ENCODE peak calls at places on chromosomes 3 and 15, in four cellular contexts. One of them, this sample, is unnamed.

GRCh38 chr3:194624956-194625355 is 8.3 kb downstream of the TMEM44 start:
- DNase-seq in left cardiac atrium: no peak
- DNase-seq in NCI-H1417 treated with DMSO at 0.1 percent for 48 hours: no peak
- DNase-seq in activated CD4-positive, CD25-positive, alpha-beta regulatory T cell: no peak
- DNase-seq in this sample: no peak

GRCh38 chr15:79702621-79703020 is 194.2 kb downstream of the MTHFS start:
- DNase-seq in left cardiac atrium: no peak
- DNase-seq in NCI-H1417 treated with DMSO at 0.1 percent for 48 hours: no peak
- DNase-seq in activated CD4-positive, CD25-positive, alpha-beta regulatory T cell: no peak
- DNase-seq in this sample: no peak

GRCh38 chr15:47820780-47821319 is 103.5 kb downstream of the SEMA6D start:
- DNase-seq in left cardiac atrium: no peak
- DNase-seq in NCI-H1417 treated with DMSO at 0.1 percent for 48 hours: no peak
- DNase-seq in activated CD4-positive, CD25-positive, alpha-beta regulatory T cell: no peak
- DNase-seq in this sample: no peak

GRCh38 chr3:115513411-115513800 is 109.9 kb upstream of the GAP43 start:
- DNase-seq in left cardiac atrium: no peak
- DNase-seq in NCI-H1417 treated with DMSO at 0.1 percent for 48 hours: no peak
- DNase-seq in activated CD4-positive, CD25-positive, alpha-beta regulatory T cell: no peak
- DNase-seq in this sample: no peak

GRCh38 chr15:95298729-95299128 is 1031.8 kb upstream of the NR2F2 start:
- DNase-seq in left cardiac atrium: no peak
- DNase-seq in NCI-H1417 treated with DMSO at 0.1 percent for 48 hours: no peak
- DNase-seq in activated CD4-positive, CD25-positive, alpha-beta regulatory T cell: no peak
- DNase-seq in this sample: no peak

GRCh38 chr3:190811775-190812480 is 50.6 kb downstream of the GMNC start:
- DNase-seq in left cardiac atrium: no peak
- DNase-seq in NCI-H1417 treated with DMSO at 0.1 percent for 48 hours: no peak
- DNase-seq in activated CD4-positive, CD25-positive, alpha-beta regulatory T cell: no peak
- DNase-seq in this sample: no peak

GRCh38 chr3:175070946-175071345 is 211.8 kb downstream of the NAALADL2 start:
- DNase-seq in left cardiac atrium: no peak
- DNase-seq in NCI-H1417 treated with DMSO at 0.1 percent for 48 hours: no peak
- DNase-seq in activated CD4-positive, CD25-positive, alpha-beta regulatory T cell: no peak
- DNase-seq in this sample: no peak

GRCh38 chr3:64129106-64129505 is 96.2 kb downstream of the PRICKLE2 start:
- DNase-seq in left cardiac atrium: no peak
- DNase-seq in NCI-H1417 treated with DMSO at 0.1 percent for 48 hours: no peak
- DNase-seq in activated CD4-positive, CD25-positive, alpha-beta regulatory T cell: no peak
- DNase-seq in this sample: no peak

GRCh38 chr3:107992976-107993684 is 97.7 kb downstream of the CD47 start:
- DNase-seq in left cardiac atrium: no peak
- DNase-seq in NCI-H1417 treated with DMSO at 0.1 percent for 48 hours: no peak
- DNase-seq in activated CD4-positive, CD25-positive, alpha-beta regulatory T cell: no peak
- DNase-seq in this sample: no peak

GRCh38 chr3:159726231-159726964 is 262.2 kb upstream of the IL12A start:
- DNase-seq in left cardiac atrium: no peak
- DNase-seq in NCI-H1417 treated with DMSO at 0.1 percent for 48 hours: no peak
- DNase-seq in activated CD4-positive, CD25-positive, alpha-beta regulatory T cell: no peak
- DNase-seq in this sample: no peak

GRCh38 chr3:122357828-122358617 is 25.0 kb downstream of the MIX23 start:
- DNase-seq in left cardiac atrium: no peak
- DNase-seq in NCI-H1417 treated with DMSO at 0.1 percent for 48 hours: no peak
- DNase-seq in activated CD4-positive, CD25-positive, alpha-beta regulatory T cell: no peak
- DNase-seq in this sample: no peak

GRCh38 chr3:111649180-111649579 is 54.0 kb upstream of the ZBED2 start:
- DNase-seq in left cardiac atrium: no peak
- DNase-seq in NCI-H1417 treated with DMSO at 0.1 percent for 48 hours: no peak
- DNase-seq in activated CD4-positive, CD25-positive, alpha-beta regulatory T cell: no peak
- DNase-seq in this sample: no peak

GRCh38 chr15:90530250-90531051 is 728 bp downstream of the CRTC3 start:
- DNase-seq in left cardiac atrium: peak
- DNase-seq in NCI-H1417 treated with DMSO at 0.1 percent for 48 hours: no peak
- DNase-seq in activated CD4-positive, CD25-positive, alpha-beta regulatory T cell: peak
- DNase-seq in this sample: no peak

GRCh38 chr15:39942101-39942752 is 8.3 kb downstream of the EIF2AK4 start:
- DNase-seq in left cardiac atrium: no peak
- DNase-seq in NCI-H1417 treated with DMSO at 0.1 percent for 48 hours: no peak
- DNase-seq in activated CD4-positive, CD25-positive, alpha-beta regulatory T cell: no peak
- DNase-seq in this sample: no peak

GRCh38 chr3:176032043-176032442 is 1165.2 kb downstream of the TBL1XR1 start:
- DNase-seq in left cardiac atrium: no peak
- DNase-seq in NCI-H1417 treated with DMSO at 0.1 percent for 48 hours: no peak
- DNase-seq in activated CD4-positive, CD25-positive, alpha-beta regulatory T cell: no peak
- DNase-seq in this sample: no peak

GRCh38 chr15:72116680-72117447 is 1.1 kb downstream of the MYO9A start:
- DNase-seq in left cardiac atrium: peak
- DNase-seq in NCI-H1417 treated with DMSO at 0.1 percent for 48 hours: no peak
- DNase-seq in activated CD4-positive, CD25-positive, alpha-beta regulatory T cell: no peak
- DNase-seq in this sample: no peak

GRCh38 chr3:136120373-136121348 is 75.5 kb downstream of the MSL2 start:
- DNase-seq in left cardiac atrium: no peak
- DNase-seq in NCI-H1417 treated with DMSO at 0.1 percent for 48 hours: no peak
- DNase-seq in activated CD4-positive, CD25-positive, alpha-beta regulatory T cell: no peak
- DNase-seq in this sample: no peak

GRCh38 chr3:106765342-106765741 is 611.9 kb upstream of the CCDC54 start:
- DNase-seq in left cardiac atrium: no peak
- DNase-seq in NCI-H1417 treated with DMSO at 0.1 percent for 48 hours: no peak
- DNase-seq in activated CD4-positive, CD25-positive, alpha-beta regulatory T cell: no peak
- DNase-seq in this sample: no peak

GRCh38 chr3:42387802-42388651 is 22.4 kb downstream of the LYZL4 start:
- DNase-seq in left cardiac atrium: no peak
- DNase-seq in NCI-H1417 treated with DMSO at 0.1 percent for 48 hours: no peak
- DNase-seq in activated CD4-positive, CD25-positive, alpha-beta regulatory T cell: no peak
- DNase-seq in this sample: no peak

This sample was measured in NCI-H1930.